ENCODE peak calls at places on chromosomes 2 and 18, in six cellular contexts. Z is breast epithelium, K is tibial artery, S is PC-9, E is cardiac muscle cell, O is left ventricle myocardium inferior. R is an unnamed sample.

GRCh38 chr2:16117021-16117700 is 176.8 kb downstream of the MYCN start:
- DNase-seq in Z (no peak), K (no peak), S (no peak), E (no peak), O (no peak), R (no peak)

GRCh38 chr2:96156011-96156820 is 11.0 kb upstream of the DUSP2 start:
- DNase-seq in Z (peak; percentile 33), K (no peak), S (no peak), E (no peak), O (no peak), R (peak; percentile 16)

GRCh38 chr2:70084973-70085710 is 2.1 kb upstream of the PCBP1 start:
- DNase-seq in Z (no peak), K (peak; percentile 71), S (peak; percentile 41), E (no peak), O (no peak), R (peak; percentile 78)

GRCh38 chr2:11385222-11385621 is 40.8 kb upstream of the ROCK2 start:
- DNase-seq in Z (no peak), K (no peak), S (no peak), E (no peak), O (no peak), R (no peak)

GRCh38 chr2:202760848-202761247 is 110.7 kb downstream of the ICA1L start:
- DNase-seq in Z (no peak), K (no peak), S (no peak), E (no peak), O (no peak), R (no peak)

GRCh38 chr2:102463160-102463559 is 9.9 kb upstream of the SLC9A4 start:
- DNase-seq in Z (no peak), K (no peak), S (no peak), E (no peak), O (no peak), R (no peak)

GRCh38 chr2:105972226-105972625 is 221.9 kb downstream of the UXS1 start:
- DNase-seq in Z (no peak), K (no peak), S (no peak), E (no peak), O (no peak), R (no peak)

GRCh38 chr18:11178951-11179549 is 29.7 kb upstream of the PIEZO2 start:
- DNase-seq in Z (peak; percentile 55), K (peak; percentile 94), S (no peak), E (peak; percentile 84), O (peak; percentile 43), R (no peak)

GRCh38 chr18:25230658-25231326 is 121.2 kb downstream of the ZNF521 start:
- DNase-seq in Z (peak; percentile 65), K (peak; percentile 90), S (no peak), E (peak; percentile 93), O (peak; percentile 75), R (peak; percentile 51)

GRCh38 chr18:24810561-24810960 is 350.1 kb downstream of the HRH4 start:
- DNase-seq in Z (no peak), K (no peak), S (no peak), E (no peak), O (no peak), R (no peak)

GRCh38 chr18:63097198-63097597 is 222.4 kb downstream of the BCL2 start:
- DNase-seq in Z (no peak), K (no peak), S (no peak), E (no peak), O (no peak), R (no peak)

GRCh38 chr2:147076634-147077033 is 768.2 kb upstream of the ACVR2A start:
- DNase-seq in Z (no peak), K (no peak), S (no peak), E (peak; percentile 35), O (no peak), R (no peak)

GRCh38 chr2:221380049-221380448 is 192.1 kb downstream of the EPHA4 start:
- DNase-seq in Z (no peak), K (no peak), S (no peak), E (no peak), O (no peak), R (no peak)

GRCh38 chr2:233832869-233833812 is 21.2 kb downstream of the HJURP start:
- DNase-seq in Z (no peak), K (peak; percentile 56), S (peak; percentile 77), E (peak; percentile 89), O (no peak), R (no peak)

GRCh38 chr2:148614332-148615049 is 30.1 kb upstream of the EPC2 start:
- DNase-seq in Z (no peak), K (no peak), S (peak; percentile 96), E (peak; percentile 32), O (no peak), R (no peak)

GRCh38 chr2:74841663-74842062 is 7.7 kb downstream of the HK2 start:
- DNase-seq in Z (no peak), K (no peak), S (no peak), E (no peak), O (peak; percentile 64), R (no peak)

GRCh38 chr2:164009801-164010337 is 274.1 kb upstream of the FIGN start:
- DNase-seq in Z (no peak), K (no peak), S (no peak), E (no peak), O (no peak), R (no peak)

GRCh38 chr2:229980440-229981184 is 58.3 kb downstream of the FBXO36 start:
- DNase-seq in Z (no peak), K (peak; percentile 66), S (no peak), E (peak; percentile 87), O (peak; percentile 62), R (peak; percentile 55)

GRCh38 chr2:75403991-75404428 is 156.7 kb downstream of the EVA1A start:
- DNase-seq in Z (no peak), K (no peak), S (no peak), E (peak; percentile 73), O (no peak), R (no peak)

GRCh38 chr2:95043300-95043786 is 17.8 kb downstream of the MAL start:
- DNase-seq in Z (peak; percentile 70), K (peak; percentile 76), S (no peak), E (peak; percentile 91), O (peak; percentile 92), R (peak; percentile 54)

GRCh38 chr2:185984670-185985069 is 246.1 kb downstream of the FSIP2 start:
- DNase-seq in Z (no peak), K (no peak), S (no peak), E (peak; percentile 14), O (no peak), R (no peak)

GRCh38 chr2:183284606-183285005 is 160.4 kb downstream of the NUP35 start:
- DNase-seq in Z (no peak), K (no peak), S (peak; percentile 53), E (peak; percentile 48), O (no peak), R (no peak)

GRCh38 chr18:47815486-47816270 is 114.8 kb downstream of the SMAD2 start:
- DNase-seq in Z (no peak), K (no peak), S (peak; percentile 46), E (peak; percentile 36), O (no peak), R (no peak)

GRCh38 chr2:197599285-197599965 is 76.0 kb downstream of the RFTN2 start:
- DNase-seq in Z (no peak), K (no peak), S (no peak), E (peak; percentile 64), O (no peak), R (no peak)

GRCh38 chr2:27038012-27038411 is 5.2 kb downstream of the TMEM214 start:
- DNase-seq in Z (no peak), K (no peak), S (no peak), E (no peak), O (no peak), R (no peak)

DNA sequence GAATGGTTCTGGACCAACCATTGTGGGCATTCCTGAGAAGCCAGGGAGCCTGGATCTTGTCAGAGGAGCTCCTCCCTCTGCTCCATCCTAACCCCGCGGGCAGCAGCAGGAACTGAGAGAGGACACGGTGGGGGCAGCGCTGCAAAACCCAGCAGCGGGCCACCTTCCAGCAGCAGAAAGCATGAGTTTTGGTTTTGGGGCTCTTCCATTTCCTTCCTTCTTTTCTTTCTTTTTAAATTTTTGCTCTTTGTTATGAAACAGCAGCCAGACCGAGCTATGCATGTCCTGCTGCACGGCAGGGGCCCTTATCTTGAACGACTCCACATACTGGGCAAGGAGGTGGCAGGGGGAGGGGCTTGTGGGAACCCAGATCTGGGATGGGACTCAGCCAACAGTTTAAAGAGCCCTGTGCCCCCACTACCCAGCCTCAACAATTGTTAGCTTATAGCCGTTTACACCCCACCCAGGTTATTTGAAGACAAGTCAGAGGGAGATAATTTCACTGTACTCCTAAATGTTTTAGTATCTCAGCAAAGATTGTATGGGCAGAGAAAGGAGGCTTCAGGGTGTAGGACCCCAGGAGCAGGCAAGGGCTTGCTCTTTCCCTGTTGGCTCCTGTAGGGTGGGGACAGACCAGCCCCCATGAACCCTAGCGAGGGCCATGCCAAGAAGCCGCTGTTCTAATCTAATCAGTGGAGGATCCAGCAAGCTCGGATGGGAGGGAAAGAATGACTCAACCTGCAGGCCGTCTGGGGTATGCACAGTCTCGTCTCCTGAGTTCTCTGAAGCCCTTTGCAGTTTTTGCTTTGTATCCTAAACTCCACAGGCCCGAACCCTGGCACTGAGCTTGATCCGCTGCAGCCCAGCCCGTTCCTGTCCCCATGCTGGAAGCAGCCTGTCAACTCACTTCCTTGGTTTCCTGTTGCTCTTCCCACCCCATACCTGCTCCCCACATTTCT is 75.3 kb downstream of the LRRFIP1 start:
- DNase-seq in Z (no peak), K (peak; percentile 84), S (no peak), E (peak; percentile 87), O (peak; percentile 61), R (no peak)
- H3K4me1 ChIP-seq in Z (peaks cover 25% of the 10 kb centered on the region), K (peaks cover 95% of the 10 kb centered on the region), S (peaks cover 5% of the 10 kb centered on the region), E (peaks cover 54% of the 10 kb centered on the region), O (peaks cover 100% of the 10 kb centered on the region), R (peaks cover 3% of the 10 kb centered on the region)

GRCh38 chr2:158144914-158145625 is 43.4 kb downstream of the UPP2 start:
- DNase-seq in Z (no peak), K (no peak), S (no peak), E (no peak), O (no peak), R (no peak)
- TF ChIP-seq CTCF in Z (no peak), K (no peak), S (no peak), E (no peak), O (no peak), R (no peak)

GRCh38 chr2:241035142-241035817 is 36.9 kb downstream of the SNED1 start:
- DNase-seq in Z (no peak), K (no peak), S (no peak), E (no peak), O (no peak), R (no peak)
- H3K27ac ChIP-seq in Z (no peak overlapping the region), K (no peak overlapping the region), S (no peak overlapping the region), E (no peak overlapping the region), O (no peak overlapping the region), R (no peak overlapping the region)

DNA sequence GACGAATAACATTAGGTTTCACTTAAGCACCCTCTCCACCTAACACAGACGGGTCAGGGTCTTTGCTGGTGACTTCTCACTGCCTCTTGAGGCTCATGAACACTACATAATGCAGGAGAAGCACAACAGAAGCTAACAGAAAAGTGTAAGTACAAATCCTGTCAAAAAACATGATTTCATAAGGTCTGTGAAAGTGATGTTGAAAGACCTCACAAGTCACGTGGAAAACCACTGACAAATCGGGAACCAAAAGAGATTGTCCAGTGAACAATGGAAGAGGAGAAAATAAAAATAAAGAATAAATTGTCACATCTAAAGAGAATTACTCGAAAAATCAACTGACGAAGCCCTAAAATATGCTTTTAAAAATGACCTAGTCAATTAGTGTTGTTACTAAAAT is 14.0 kb downstream of the PSD4 start:
- DNase-seq in Z (no peak), K (no peak), S (no peak), E (peak; percentile 42), O (no peak), R (no peak)
- H3K4me1 ChIP-seq in Z (no peaks in the 10 kb centered on the region), K (no peaks in the 10 kb centered on the region), S (no peaks in the 10 kb centered on the region), E (no peaks in the 10 kb centered on the region), O (no peaks in the 10 kb centered on the region), R (peaks cover 22% of the 10 kb centered on the region)

R was measured in right lobe of liver.